ENCODE peak calls at places on chromosomes 1 and 21, in ten cellular contexts. B is NCI-H1436; W is stimulated activated CD4-positive, alpha-beta T cell treated with anti-CD3 and anti-CD28 coated beads, TNF-alpha, amount 100 ng/mL, for 24 hours; H is MM.1S; L is A549; T is EL; K is stimulated activated effector memory CD8-positive, alpha-beta T cell treated with anti-CD3 and anti-CD28 coated beads, Interleukin-12 subunit alpha, Interleukin-12 subunit beta, amount 100 ng/mL, for 72 hours; J is HS-5; G is heart left ventricle; Q is left ventricle myocardium inferior. A is an unnamed sample.

GRCh38 chr1:226002667-226003501 is 3.7 kb upstream of the SDE2 start:
- DNase-seq in K (no peak), G (peak; percentile 73), H (no peak), Q (peak; percentile 56), L (peak; percentile 60), T (peak; percentile 65), B (peak; percentile 93), W (no peak), J (no peak), A (no peak)

GRCh38 chr1:200415693-200416593 is 6.1 kb upstream of the ZNF281 start:
- DNase-seq in L (peak; percentile 89), B (no peak), H (peak; percentile 40), W (no peak), J (peak; percentile 97), K (no peak), T (peak; percentile 97), G (peak; percentile 46), Q (no peak), A (no peak)

GRCh38 chr21:37503848-37504467 is 137.4 kb downstream of the DYRK1A start:
- DNase-seq in Q (no peak), L (no peak), J (peak; percentile 53), G (no peak), B (no peak), K (no peak), T (peak; percentile 83), W (no peak), H (no peak), A (no peak)

GRCh38 chr1:53450225-53450624 is 9.0 kb upstream of the DMRTB1 start:
- DNase-seq in J (no peak), W (no peak), L (no peak), K (no peak), B (no peak), G (no peak), T (peak; percentile 20), Q (no peak), H (no peak), A (no peak)

GRCh38 chr21:34782666-34783365 is 114.0 kb downstream of the CLIC6 start:
- DNase-seq in Q (no peak), H (no peak), W (no peak), K (no peak), L (no peak), G (no peak), T (no peak), J (no peak), B (no peak), A (no peak)

GRCh38 chr21:43720539-43721224 is 1.8 kb downstream of the PDXK start:
- DNase-seq in L (no peak), G (no peak), W (no peak), Q (no peak), H (no peak), B (no peak), K (no peak), J (no peak), T (no peak), A (no peak)

GRCh38 chr1:221880182-221880581 is 138.3 kb upstream of the DUSP10 start:
- DNase-seq in L (no peak), J (no peak), G (no peak), W (no peak), T (no peak), K (no peak), H (no peak), B (no peak), Q (no peak), A (no peak)

GRCh38 chr1:8070381-8070811 is 44.3 kb upstream of the ERRFI1 start:
- DNase-seq in L (peak; percentile 53), G (no peak), Q (no peak), T (no peak), W (no peak), K (no peak), H (no peak), J (no peak), B (no peak), A (no peak)

GRCh38 chr21:34128124-34128523 is 54.7 kb downstream of the MRPS6 start:
- DNase-seq in Q (no peak), J (no peak), H (no peak), B (no peak), L (no peak), T (no peak), W (no peak), G (no peak), K (peak; percentile 20), A (no peak)

GRCh38 chr1:160144921-160145320 is 6.5 kb upstream of the ATP1A4 start:
- DNase-seq in H (no peak), J (no peak), T (peak; percentile 64), W (no peak), Q (no peak), L (no peak), K (no peak), B (no peak), G (no peak), A (no peak)

GRCh38 chr1:234369033-234369430 is 4.2 kb upstream of the COA6 start:
- DNase-seq in B (no peak), K (no peak), W (no peak), L (no peak), H (no peak), Q (no peak), G (no peak), T (no peak), J (no peak), A (no peak)

GRCh38 chr1:210027994-210028393 is 90.0 kb downstream of the SYT14 start:
- DNase-seq in B (no peak), K (no peak), L (no peak), G (no peak), J (no peak), W (no peak), H (no peak), Q (no peak), T (no peak), A (no peak)

GRCh38 chr1:231357831-231358354 is 19.8 kb downstream of the SPRTN start:
- DNase-seq in G (no peak), J (peak; percentile 46), Q (no peak), W (no peak), L (peak; percentile 73), B (peak; percentile 60), H (peak; percentile 76), T (peak; percentile 66), K (no peak), A (no peak)

GRCh38 chr1:87052400-87052799 is 138.0 kb downstream of the HS2ST1 start:
- DNase-seq in K (no peak), B (no peak), J (no peak), L (no peak), T (no peak), Q (no peak), G (no peak), H (no peak), W (no peak), A (no peak)